ENCODE peak calls at places on chromosomes 13 and 19, in seven cellular contexts. V is left ventricle myocardium inferior, I is heart right ventricle, J is aorta, R is transverse colon, W is lower lobe of right lung, L is mesenchymal stem cell. X is an unnamed sample.

GRCh38 chr13:20684535-20684934 is 19.0 kb upstream of the IL17D start:
- DNase-seq in L (no peak), J (no peak), I (no peak), R (no peak), W (no peak), V (no peak), X (no peak)

GRCh38 chr13:92823059-92823458 is 403.5 kb upstream of the GPC6 start:
- DNase-seq in I (no peak), J (no peak), W (no peak), L (no peak), R (no peak), V (no peak), X (no peak)

GRCh38 chr19:38852231-38853044 is 2.7 kb upstream of the HNRNPL start:
- DNase-seq in W (peak; percentile 75), V (peak; percentile 69), J (peak; percentile 89), R (peak; percentile 65), I (peak; percentile 70), L (peak; percentile 80), X (peak; percentile 73)

GRCh38 chr19:40827386-40828247 is 22.6 kb downstream of the CYP2A6 start:
- DNase-seq in L (no peak), I (no peak), J (no peak), R (no peak), V (no peak), W (no peak), X (no peak)

GRCh38 chr19:46515290-46515609 is 19.6 kb upstream of the PNMA8B start:
- DNase-seq in W (no peak), I (no peak), L (no peak), R (no peak), V (no peak), J (no peak), X (no peak)

GRCh38 chr19:11887618-11888531 is at the start of gene ZNF69:
- DNase-seq in L (peak; percentile 87), V (peak; percentile 93), J (peak; percentile 95), W (peak; percentile 92), R (peak; percentile 94), I (peak; percentile 91), X (peak; percentile 94)

GRCh38 chr19:48393196-48393558 is 291 bp upstream of the GRIN2D start:
- DNase-seq in J (no peak), R (no peak), I (no peak), L (no peak), W (no peak), V (no peak), X (no peak)

GRCh38 chr19:16613841-16614240 is 14.2 kb downstream of the MED26 start:
- DNase-seq in J (no peak), L (no peak), R (no peak), V (no peak), W (no peak), I (no peak), X (no peak)

GRCh38 chr19:8880864-8881488 is 48.8 kb downstream of the MBD3L1 start:
- DNase-seq in R (no peak), I (no peak), W (no peak), J (no peak), L (no peak), V (no peak), X (no peak)

GRCh38 chr13:40333238-40333637 is 333.2 kb downstream of the FOXO1 start:
- DNase-seq in I (peak; percentile 41), V (no peak), J (no peak), W (no peak), L (no peak), R (no peak), X (no peak)

GRCh38 chr13:23670793-23671192 is 100.6 kb downstream of the TNFRSF19 start:
- DNase-seq in W (no peak), L (no peak), V (no peak), R (no peak), J (no peak), I (no peak), X (no peak)

GRCh38 chr13:82717249-82717648 is 1165.0 kb downstream of the SLITRK1 start:
- DNase-seq in R (no peak), J (no peak), V (no peak), I (no peak), W (no peak), L (peak; percentile 15), X (no peak)

GRCh38 chr19:31913103-31913710 is 432.2 kb upstream of the ZNF507 start:
- DNase-seq in I (no peak), W (no peak), L (no peak), R (no peak), V (no peak), J (no peak), X (no peak)

GRCh38 chr13:80235559-80236296 is 105.2 kb downstream of the SPRY2 start:
- DNase-seq in V (no peak), J (no peak), W (no peak), I (peak; percentile 22), R (peak; percentile 17), L (peak; percentile 56), X (peak; percentile 35)

GRCh38 chr19:17319473-17320238 is 10.3 kb downstream of the DDA1 start:
- DNase-seq in L (no peak), V (no peak), I (no peak), R (no peak), J (no peak), W (no peak), X (no peak)

GRCh38 chr13:66574606-66575005 is 655.5 kb downstream of the PCDH9 start:
- DNase-seq in V (no peak), W (no peak), J (no peak), L (no peak), R (no peak), I (no peak), X (no peak)

GRCh38 chr13:99976502-99977115 is 5.0 kb upstream of the ZIC2 start:
- DNase-seq in J (no peak), L (no peak), I (no peak), V (no peak), W (no peak), R (no peak), X (no peak)

GRCh38 chr13:20370815-20371421 is 138.8 kb upstream of the GJB6 start:
- DNase-seq in L (no peak), R (no peak), W (no peak), V (no peak), I (no peak), J (no peak), X (no peak)

GRCh38 chr19:7505288-7505681 is 10.6 kb upstream of the ZNF358 start:
- DNase-seq in L (no peak), J (no peak), W (no peak), R (peak; percentile 40), I (no peak), V (no peak), X (peak; percentile 70)

GRCh38 chr19:52991021-52991420 is 22.7 kb upstream of the ERVV-1 start:
- DNase-seq in I (no peak), L (no peak), R (no peak), V (no peak), J (no peak), W (no peak), X (no peak)

GRCh38 chr19:3184847-3185481 is 766 bp upstream of the NCLN start:
- DNase-seq in R (peak; percentile 73), J (peak; percentile 87), L (no peak), I (no peak), V (peak; percentile 70), W (peak; percentile 86), X (no peak)

DNA sequence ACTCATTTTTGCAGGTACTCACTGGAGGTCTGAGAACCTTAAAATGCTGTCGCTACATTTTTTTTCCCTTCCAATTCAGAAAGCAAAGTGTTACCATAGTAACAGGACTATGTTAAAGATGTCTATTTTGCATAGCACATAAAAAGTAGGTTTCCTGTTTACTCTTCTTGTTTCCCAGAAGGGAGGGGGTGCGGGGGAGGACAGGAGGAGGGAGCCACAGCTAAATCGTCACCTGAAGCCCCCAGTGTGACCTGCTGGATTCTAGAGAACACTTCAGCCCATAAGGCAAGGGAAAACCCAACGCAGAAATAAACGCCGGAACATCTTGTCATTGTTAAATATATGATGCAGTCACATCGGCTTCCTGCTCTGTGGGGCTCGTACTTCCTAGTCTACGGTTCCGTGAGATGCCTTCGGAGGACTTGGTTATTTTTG is 44.6 kb downstream of the EFNB2 start:
- DNase-seq in I (no peak), L (no peak), W (no peak), V (no peak), J (no peak), R (no peak), X (no peak)
- H3K4me1 ChIP-seq in I (peaks cover 5% of the 10 kb centered on the region), L (no peaks in the 10 kb centered on the region), W (peaks cover 39% of the 10 kb centered on the region), V (peaks cover 58% of the 10 kb centered on the region), J (peaks cover 3% of the 10 kb centered on the region), R (peaks cover 3% of the 10 kb centered on the region), X (peaks cover 9% of the 10 kb centered on the region)

GRCh38 chr19:15291666-15292065 is 40.7 kb downstream of the BRD4 start:
- DNase-seq in I (no peak), J (no peak), R (no peak), W (no peak), L (peak; percentile 34), V (no peak), X (no peak)
- H3K4me1 ChIP-seq in I (peaks cover 97% of the 10 kb centered on the region), J (peaks cover 6% of the 10 kb centered on the region), R (peaks cover 70% of the 10 kb centered on the region), W (peaks cover 98% of the 10 kb centered on the region), L (peaks cover 28% of the 10 kb centered on the region), V (peaks cover 100% of the 10 kb centered on the region), X (peaks cover 62% of the 10 kb centered on the region)

DNA sequence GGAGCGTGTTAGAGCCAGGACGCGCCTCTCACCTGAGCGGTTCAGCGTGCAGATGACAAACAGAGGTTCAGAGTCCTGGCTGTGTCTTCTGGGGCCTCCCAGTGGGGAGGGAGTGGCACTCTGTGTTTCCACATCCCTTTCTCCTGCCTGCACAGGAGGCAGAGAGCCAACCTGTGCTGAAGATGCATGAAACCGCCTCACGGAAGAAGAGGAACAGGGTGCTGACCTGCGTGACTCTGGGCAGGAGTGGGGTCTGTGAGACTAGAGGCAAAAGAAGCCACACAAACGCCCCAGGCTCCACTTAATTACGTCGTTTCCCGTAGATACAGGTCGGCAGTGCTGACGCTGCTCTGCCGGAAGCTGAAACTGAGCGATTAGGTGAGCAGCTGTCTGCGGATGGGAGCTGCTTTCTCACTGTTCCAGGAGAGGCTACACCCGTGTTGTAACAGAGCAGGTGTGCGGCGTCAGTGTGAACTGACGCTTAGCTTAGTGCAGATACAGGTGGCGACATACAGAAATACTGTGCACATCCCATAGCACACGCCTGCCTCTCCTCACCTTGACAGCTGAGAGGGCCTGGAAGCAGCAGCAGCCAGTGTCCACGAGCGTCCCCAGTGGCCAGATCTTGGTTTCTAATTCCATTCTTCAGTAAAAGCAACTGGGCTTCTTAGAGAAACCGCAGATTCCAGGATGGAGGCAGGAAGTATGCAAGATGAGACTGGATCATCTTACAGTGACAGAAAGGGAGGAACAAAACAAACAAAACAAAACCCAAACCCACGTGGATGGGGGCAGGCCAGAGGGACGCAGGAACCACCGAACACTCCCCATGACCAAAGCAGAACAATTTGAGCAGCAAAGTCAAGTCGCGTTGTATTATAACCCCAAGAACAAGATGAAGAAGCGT is 37.7 kb upstream of the MCF2L start:
- DNase-seq in W (no peak), L (peak; percentile 73), V (no peak), I (no peak), J (no peak), R (peak; percentile 57), X (no peak)
- H3K4me1 ChIP-seq in W (peaks cover 17% of the 10 kb centered on the region), L (peaks cover 18% of the 10 kb centered on the region), V (peaks cover 29% of the 10 kb centered on the region), I (peaks cover 19% of the 10 kb centered on the region), J (no peaks in the 10 kb centered on the region), R (peaks cover 16% of the 10 kb centered on the region), X (peaks cover 18% of the 10 kb centered on the region)

GRCh38 chr19:54206030-54206830 is 5.6 kb downstream of the RPS9 start:
- DNase-seq in L (no peak), J (peak; percentile 73), I (no peak), V (no peak), R (peak; percentile 32), W (peak; percentile 64), X (peak; percentile 27)
- H3K4me1 ChIP-seq in L (peaks cover 59% of the 10 kb centered on the region), J (no peaks in the 10 kb centered on the region), I (peaks cover 62% of the 10 kb centered on the region), V (peaks cover 100% of the 10 kb centered on the region), R (peaks cover 70% of the 10 kb centered on the region), W (peaks cover 100% of the 10 kb centered on the region), X (peaks cover 87% of the 10 kb centered on the region)

X was measured in mucosa of descending colon.